ENCODE peak calls at places on chromosomes 3 and 15, in six cellular contexts. L, E, P, Z, V and Y are unnamed samples.
A peak's percentile ranks its signal among the peaks of the same experiment; 100 is the strongest.

GRCh38 chr15:63044645-63045437 is 2.3 kb downstream of the TPM1 start:
- DNase-seq in L (no peak), E (no peak), P (no peak), Z (peak; percentile 68), V (no peak), Y (no peak)

GRCh38 chr3:56468184-56469106 is at the start of gene ERC2:
- DNase-seq in L (no peak), E (no peak), P (no peak), Z (no peak), V (peak; percentile 52), Y (no peak)

GRCh38 chr3:171878441-171879225 is 35.5 kb downstream of the TMEM212 start:
- DNase-seq in L (no peak), E (no peak), P (no peak), Z (peak; percentile 71), V (no peak), Y (no peak)

GRCh38 chr3:16249336-16249735 is 15.4 kb downstream of the DPH3 start:
- DNase-seq in L (no peak), E (no peak), P (no peak), Z (peak; percentile 50), V (no peak), Y (no peak)

GRCh38 chr3:160564949-160565441 is 376 bp downstream of the KPNA4 start:
- DNase-seq in L (peak; percentile 89), E (no peak), P (peak; percentile 73), Z (peak; percentile 51), V (peak; percentile 65), Y (no peak)

GRCh38 chr3:100710355-100711198 is 1.3 kb downstream of the TFG start:
- DNase-seq in L (peak; percentile 69), E (no peak), P (no peak), Z (peak; percentile 77), V (peak; percentile 22), Y (peak; percentile 71)

GRCh38 chr15:28901587-28901980 is 15.8 kb downstream of the APBA2 start:
- DNase-seq in L (no peak), E (peak; percentile 26), P (no peak), Z (no peak), V (no peak), Y (peak; percentile 56)

GRCh38 chr3:118842147-118842863 is 192.3 kb downstream of the IGSF11 start:
- DNase-seq in L (no peak), E (no peak), P (no peak), Z (no peak), V (no peak), Y (no peak)

GRCh38 chr15:85582719-85583089 is 202.3 kb downstream of the AKAP13 start:
- DNase-seq in L (peak; percentile 61), E (peak; percentile 77), P (peak; percentile 59), Z (peak; percentile 46), V (peak; percentile 73), Y (no peak)

GRCh38 chr15:97995881-97996603 is 35.5 kb downstream of the ARRDC4 start:
- DNase-seq in L (peak; percentile 57), E (no peak), P (no peak), Z (no peak), V (peak; percentile 38), Y (no peak)

GRCh38 chr3:53496984-53497383 is 2.6 kb downstream of the CACNA1D start:
- DNase-seq in L (no peak), E (no peak), P (no peak), Z (no peak), V (no peak), Y (no peak)
- H3K4me3 ChIP-seq in L (no peak overlapping the region), E (no peak overlapping the region), P (no peak overlapping the region), Z (no peak overlapping the region), V (no peak overlapping the region), Y (no peak overlapping the region)

GRCh38 chr3:66480666-66481065 is 20.2 kb downstream of the LRIG1 start:
- DNase-seq in L (no peak), E (no peak), P (no peak), Z (peak; percentile 41), V (no peak), Y (no peak)
- H3K4me1 ChIP-seq in L (peaks cover 14% of the 10 kb centered on the region), E (peaks cover 66% of the 10 kb centered on the region), P (peaks cover 92% of the 10 kb centered on the region), Z (peaks cover 27% of the 10 kb centered on the region), V (peaks cover 100% of the 10 kb centered on the region), Y (no peaks in the 10 kb centered on the region)

GRCh38 chr15:24621630-24622215 is 53.9 kb upstream of the NPAP1 start:
- DNase-seq in L (no peak), E (no peak), P (no peak), Z (no peak), V (no peak), Y (no peak)

GRCh38 chr15:24633082-24633481 is 42.5 kb upstream of the NPAP1 start:
- DNase-seq in L (no peak), E (no peak), P (no peak), Z (no peak), V (no peak), Y (no peak)

GRCh38 chr15:24627443-24627842 is 48.1 kb upstream of the NPAP1 start:
- DNase-seq in L (no peak), E (no peak), P (no peak), Z (no peak), V (no peak), Y (no peak)
- H3K27me3 ChIP-seq in L (no peaks in the 10 kb centered on the region), E (no peaks in the 10 kb centered on the region), P (no peaks in the 10 kb centered on the region), Z (no peaks in the 10 kb centered on the region), V (no peaks in the 10 kb centered on the region), Y (no peaks in the 10 kb centered on the region)

DNA sequence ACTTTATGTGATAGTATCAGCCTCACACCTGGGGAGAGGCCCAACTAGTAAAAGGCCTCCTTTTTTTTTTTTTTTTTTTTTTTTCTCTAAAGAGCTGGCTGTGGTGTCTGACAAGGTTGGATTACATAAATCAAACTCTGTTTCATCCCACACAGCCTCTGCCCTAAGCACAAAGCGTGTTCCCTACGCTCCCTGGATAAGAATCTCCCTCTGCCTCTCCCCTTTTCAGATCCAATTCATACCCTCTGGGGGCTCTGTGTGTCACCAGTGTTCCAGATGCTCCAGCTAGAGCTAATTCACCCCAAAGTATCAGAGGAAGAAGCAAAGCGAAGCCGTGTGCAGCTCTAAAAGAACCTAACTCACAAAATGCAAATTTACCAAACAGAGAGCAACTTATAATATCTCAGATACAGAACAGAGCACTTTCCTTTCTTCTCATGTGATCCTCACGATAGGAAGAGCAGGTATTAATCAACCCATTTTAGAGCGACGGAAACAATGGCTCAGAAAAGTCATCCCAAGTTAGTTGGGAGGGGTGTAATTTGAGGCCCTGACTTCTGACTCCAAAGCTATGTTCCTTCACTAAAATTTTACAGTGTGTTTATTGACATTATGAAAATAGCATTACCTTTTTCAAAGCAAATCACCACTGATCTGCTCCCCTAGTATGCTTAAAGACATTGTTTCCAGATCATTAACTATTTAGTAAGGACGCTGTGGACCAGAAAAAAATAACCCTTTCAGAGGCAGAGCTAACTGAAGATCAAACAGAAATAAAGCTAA is 12.4 kb downstream of the BMF start:
- DNase-seq in L (no peak), E (no peak), P (no peak), Z (no peak), V (no peak), Y (no peak)
- H3K4me3 ChIP-seq in L (no peak overlapping the region), E (no peak overlapping the region), P (no peak overlapping the region), Z (no peak overlapping the region), V (no peak overlapping the region), Y (no peak overlapping the region)

GRCh38 chr3:28900301-28900700 is 380.6 kb upstream of the RBMS3 start:
- DNase-seq in L (no peak), E (no peak), P (no peak), Z (no peak), V (no peak), Y (no peak)
- H3K4me1 ChIP-seq in L (no peaks in the 10 kb centered on the region), E (no peaks in the 10 kb centered on the region), P (peaks cover 5% of the 10 kb centered on the region), Z (no peaks in the 10 kb centered on the region), V (no peaks in the 10 kb centered on the region), Y (no peaks in the 10 kb centered on the region)

DNA sequence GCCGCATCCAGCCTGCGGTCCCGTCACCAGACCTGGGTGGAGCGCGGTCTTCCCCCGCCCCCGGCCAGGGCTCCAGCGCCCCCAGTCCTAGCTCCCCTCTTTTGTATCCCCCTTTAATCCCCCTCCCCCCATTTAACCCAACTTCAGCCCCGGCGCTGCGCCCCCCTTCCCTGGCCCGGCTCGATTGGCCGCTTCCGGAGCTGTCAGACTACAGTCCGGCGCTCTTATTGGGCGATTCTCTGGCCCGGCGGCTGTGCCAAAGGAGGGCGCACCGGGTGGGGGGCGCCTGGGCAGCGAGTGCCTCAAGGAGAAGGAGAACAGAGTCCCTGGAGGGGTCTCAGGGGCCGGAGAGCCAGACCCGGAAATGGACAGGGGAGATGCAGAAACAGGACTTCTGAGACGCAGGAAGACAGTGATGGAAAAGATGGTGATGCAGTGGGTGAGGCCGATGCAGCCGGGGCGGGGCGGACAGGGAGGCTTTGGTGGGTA is 1.1 kb upstream of the ADCY5 start:
- DNase-seq in L (no peak), E (no peak), P (no peak), Z (no peak), V (peak; percentile 19), Y (no peak)
- H3K27me3 ChIP-seq in L (peaks cover 6% of the 10 kb centered on the region), E (peaks cover 53% of the 10 kb centered on the region), P (no peaks in the 10 kb centered on the region), Z (peaks cover 73% of the 10 kb centered on the region), V (no peaks in the 10 kb centered on the region), Y (peaks cover 55% of the 10 kb centered on the region)

DNA sequence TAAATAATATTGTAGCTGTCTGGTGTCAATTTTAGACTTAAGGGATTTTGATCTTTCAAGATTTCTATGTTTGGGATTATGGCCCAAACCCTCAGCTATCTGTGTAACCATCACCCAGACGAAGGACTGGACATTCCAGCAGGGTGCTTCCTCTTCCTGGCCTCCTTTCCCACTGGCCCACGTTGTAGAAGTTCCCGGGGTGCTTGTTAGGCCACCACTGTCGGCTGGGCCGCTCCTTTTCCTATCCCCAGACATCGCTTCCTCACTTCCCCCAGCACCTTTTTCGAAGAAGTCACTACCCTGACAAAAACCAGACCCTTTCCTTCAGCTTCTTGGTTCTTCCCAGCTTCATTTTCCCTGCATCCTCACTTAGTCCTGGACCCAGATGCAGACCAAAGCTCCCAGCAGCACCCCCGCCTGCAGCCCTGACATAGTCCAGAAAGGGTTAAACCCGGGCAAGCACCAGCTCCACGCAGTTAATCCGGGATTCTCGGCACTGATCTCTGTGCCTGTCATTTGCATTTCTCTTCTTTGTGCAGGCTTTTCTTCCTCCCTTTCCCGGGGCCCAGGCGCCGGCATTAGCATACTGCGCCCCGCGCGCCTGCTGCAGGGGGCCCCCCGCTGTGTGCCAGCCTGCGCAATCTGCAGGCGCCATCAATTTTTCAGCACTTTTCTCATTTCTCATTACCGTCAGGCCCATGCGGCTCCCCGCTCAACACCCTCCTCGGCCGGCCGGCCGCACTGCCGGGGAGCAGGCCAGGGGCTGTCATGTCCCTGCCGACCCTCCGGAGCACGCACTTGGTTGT is 90.6 kb downstream of the ZNF621 start:
- DNase-seq in L (no peak), E (no peak), P (no peak), Z (no peak), V (no peak), Y (no peak)
- H3K4me3 ChIP-seq in L (no peak overlapping the region), E (peak overlapping the region; percentile 23), P (no peak overlapping the region), Z (no peak overlapping the region), V (no peak overlapping the region), Y (no peak overlapping the region)